ENCODE peak calls at places on chromosome 17, in five cellular contexts. P, T, G, O and B are unnamed samples.

GRCh38 chr17:69607162-69607834 is 192.8 kb downstream of the MAP2K6 start:
- DNase-seq in P (peak; percentile 62), T (no peak), G (no peak), O (peak; percentile 79), B (peak; percentile 63)

GRCh38 chr17:65455972-65456343 is 105.5 kb downstream of the AXIN2 start:
- DNase-seq in P (no peak), T (no peak), G (no peak), O (no peak), B (peak; percentile 58)

GRCh38 chr17:81200695-81201580 is 21.8 kb downstream of the CEP131 start:
- DNase-seq in P (peak; percentile 29), T (no peak), G (no peak), O (peak; percentile 51), B (peak; percentile 76)

GRCh38 chr17:42453544-42453943 is 5.1 kb upstream of the ATP6V0A1 start:
- DNase-seq in P (no peak), T (no peak), G (no peak), O (no peak), B (no peak)

GRCh38 chr17:66636111-66636510 is 198.8 kb upstream of the CACNG5 start:
- DNase-seq in P (no peak), T (no peak), G (no peak), O (no peak), B (no peak)

GRCh38 chr17:80675451-80676095 is 130.9 kb downstream of the RPTOR start:
- DNase-seq in P (no peak), T (no peak), G (no peak), O (no peak), B (no peak)

GRCh38 chr17:76686538-76687277 is 24.1 kb downstream of the MXRA7 start:
- DNase-seq in P (no peak), T (no peak), G (no peak), O (no peak), B (no peak)

GRCh38 chr17:40014375-40014980 is 762 bp upstream of the CSF3 start:
- DNase-seq in P (no peak), T (no peak), G (no peak), O (no peak), B (no peak)

GRCh38 chr17:38747385-38748328 is 479 bp downstream of the PCGF2 start:
- DNase-seq in P (no peak), T (no peak), G (no peak), O (no peak), B (peak; percentile 46)

GRCh38 chr17:15882058-15882720 is 62.7 kb upstream of the ADORA2B start:
- DNase-seq in P (no peak), T (no peak), G (no peak), O (no peak), B (no peak)

GRCh38 chr17:17387461-17388362 is 84.5 kb downstream of the NT5M start:
- DNase-seq in P (no peak), T (no peak), G (no peak), O (no peak), B (peak; percentile 90)

GRCh38 chr17:60563743-60564142 is 36.2 kb upstream of the PPM1D start:
- DNase-seq in P (no peak), T (no peak), G (no peak), O (no peak), B (no peak)

GRCh38 chr17:71237903-71238538 is 882.8 kb upstream of the SOX9 start:
- DNase-seq in P (no peak), T (no peak), G (no peak), O (no peak), B (no peak)

GRCh38 chr17:31248986-31249385 is 48.1 kb downstream of the OMG start:
- DNase-seq in P (no peak), T (no peak), G (no peak), O (no peak), B (no peak)

GRCh38 chr17:66437466-66438026 is 135.1 kb downstream of the PRKCA start:
- DNase-seq in P (no peak), T (no peak), G (no peak), O (no peak), B (peak; percentile 27)

GRCh38 chr17:67620088-67620487 is 97.6 kb upstream of the NOL11 start:
- DNase-seq in P (no peak), T (no peak), G (no peak), O (no peak), B (no peak)

GRCh38 chr17:79023180-79023705 is 726 bp upstream of the C1QTNF1 start:
- DNase-seq in P (peak; percentile 7), T (no peak), G (no peak), O (no peak), B (no peak)

GRCh38 chr17:76576189-76576588 is 9.5 kb downstream of the ST6GALNAC2 start:
- DNase-seq in P (no peak), T (no peak), G (no peak), O (no peak), B (no peak)

GRCh38 chr17:38676706-38677504 is 2.1 kb upstream of the EPOP start:
- DNase-seq in P (peak; percentile 83), T (peak; percentile 67), G (peak; percentile 76), O (peak; percentile 84), B (peak; percentile 84)

GRCh38 chr17:43448720-43449469 is 34.9 kb upstream of the DHX8 start:
- DNase-seq in P (no peak), T (no peak), G (no peak), O (no peak), B (no peak)

GRCh38 chr17:3256575-3256974 is 41.6 kb downstream of the OR3A1 start:
- DNase-seq in P (no peak), T (no peak), G (no peak), O (no peak), B (no peak)

GRCh38 chr17:77354721-77355455 is 214.1 kb downstream of the SEC14L1 start:
- DNase-seq in P (peak; percentile 27), T (no peak), G (no peak), O (peak; percentile 79), B (no peak)

GRCh38 chr17:64077409-64077808 is 52.5 kb downstream of the ERN1 start:
- DNase-seq in P (no peak), T (no peak), G (no peak), O (no peak), B (no peak)

GRCh38 chr17:12180644-12181261 is 160.1 kb downstream of the MAP2K4 start:
- DNase-seq in P (no peak), T (no peak), G (no peak), O (no peak), B (peak; percentile 49)

GRCh38 chr17:28643979-28644781 is 778 bp downstream of the BLTP2 start:
- DNase-seq in P (no peak), T (peak; percentile 11), G (no peak), O (peak; percentile 46), B (peak; percentile 78)

GRCh38 chr17:45030733-45031132 is 20.7 kb downstream of the DCAKD start:
- DNase-seq in P (no peak), T (no peak), G (no peak), O (no peak), B (no peak)

GRCh38 chr17:47275245-47275984 is 21.8 kb downstream of the ITGB3 start:
- DNase-seq in P (peak; percentile 89), T (no peak), G (no peak), O (peak; percentile 94), B (no peak)

GRCh38 chr17:63927464-63928171 is 4.5 kb downstream of the CD79B start:
- DNase-seq in P (no peak), T (no peak), G (no peak), O (no peak), B (no peak)

GRCh38 chr17:74465378-74466110 is 890 bp upstream of the CD300A start:
- DNase-seq in P (no peak), T (no peak), G (no peak), O (no peak), B (no peak)

GRCh38 chr17:6358131-6358530 is 76.8 kb downstream of the AIPL1 start:
- DNase-seq in P (no peak), T (no peak), G (no peak), O (no peak), B (no peak)

GRCh38 chr17:50903604-50904521 is 37.7 kb upstream of the TOB1 start:
- DNase-seq in P (no peak), T (no peak), G (peak; percentile 43), O (no peak), B (no peak)

GRCh38 chr17:37696366-37696765 is 48.5 kb downstream of the HNF1B start:
- DNase-seq in P (no peak), T (no peak), G (no peak), O (no peak), B (no peak)

GRCh38 chr17:78257810-78258322 is 26.4 kb downstream of the TMEM235 start:
- DNase-seq in P (no peak), T (no peak), G (peak; percentile 35), O (no peak), B (peak; percentile 89)

GRCh38 chr17:6724009-6724408 is 10.8 kb upstream of the SLC13A5 start:
- DNase-seq in P (no peak), T (no peak), G (no peak), O (no peak), B (no peak)

GRCh38 chr17:58402047-58402446 is 15.3 kb downstream of the RNF43 start:
- DNase-seq in P (no peak), T (no peak), G (no peak), O (no peak), B (no peak)

GRCh38 chr17:56718515-56718914 is 115.2 kb downstream of the C17orf67 start:
- DNase-seq in P (no peak), T (no peak), G (no peak), O (no peak), B (no peak)

GRCh38 chr17:46818319-46818928 is at the start of gene WNT3:
- DNase-seq in P (no peak), T (peak; percentile 51), G (peak; percentile 24), O (no peak), B (peak; percentile 41)

GRCh38 chr17:32757963-32758362 is 119.0 kb downstream of the MYO1D start:
- DNase-seq in P (no peak), T (no peak), G (no peak), O (no peak), B (no peak)